ENCODE peak calls at places on chromosomes 13 and 19, in five cellular contexts. F is GM19239; S is endothelial cell; G is stimulated activated CD8-positive, alpha-beta memory T cell treated with anti-CD3 and anti-CD28 coated beads, Interleukin-7, amount 100 ng/mL, for 1 hour; X is activated CD4-positive, CD25-positive, alpha-beta regulatory T cell treated with anti-CD3 and anti-CD28 coated beads, Interleukin-2, amount 50 U/mL, for 16 hours. O is an unnamed sample.

GRCh38 chr19:46697142-46697960 is 19.6 kb downstream of the PRKD2 start:
- DNase-seq in F (no peak), S (peak), G (no peak), X (no peak), O (peak)

GRCh38 chr13:37473035-37473434 is 125.5 kb downstream of the POSTN start:
- DNase-seq in F (no peak), S (no peak), G (no peak), X (no peak), O (no peak)

GRCh38 chr13:100470841-100471505 is 117.6 kb downstream of the GGACT start:
- DNase-seq in F (no peak), S (no peak), G (no peak), X (no peak), O (no peak)

GRCh38 chr13:98945863-98946605 is 31.8 kb downstream of the DOCK9 start:
- DNase-seq in F (no peak), S (no peak), G (no peak), X (no peak), O (no peak)

GRCh38 chr19:57813919-57814504 is 701 bp downstream of the ZNF552 start:
- DNase-seq in F (no peak), S (no peak), G (no peak), X (no peak), O (no peak)

GRCh38 chr19:51796195-51796679 is 1.3 kb downstream of the FPR3 start:
- DNase-seq in F (no peak), S (no peak), G (no peak), X (no peak), O (no peak)

GRCh38 chr19:45177817-45178261 is at the start of gene TRAPPC6A:
- DNase-seq in F (no peak), S (no peak), G (no peak), X (no peak), O (peak)

GRCh38 chr13:33014291-33014690 is 1.9 kb upstream of the KL start:
- DNase-seq in F (no peak), S (no peak), G (no peak), X (no peak), O (no peak)

GRCh38 chr19:2097330-2098327 is 914 bp downstream of the IZUMO4 start:
- DNase-seq in F (peak), S (no peak), G (no peak), X (no peak), O (no peak)

GRCh38 chr19:8239528-8240273 is 30.5 kb downstream of the CERS4 start:
- DNase-seq in F (no peak), S (no peak), G (no peak), X (no peak), O (no peak)

GRCh38 chr13:49792550-49793324 is at the start of gene KPNA3:
- DNase-seq in F (peak), S (peak), G (peak), X (peak), O (peak)

GRCh38 chr13:78608254-78608704 is 4.9 kb upstream of the POU4F1 start:
- DNase-seq in F (no peak), S (no peak), G (no peak), X (no peak), O (no peak)

GRCh38 chr19:55046975-55047622 is 9.0 kb upstream of the GP6 start:
- DNase-seq in F (no peak), S (no peak), G (no peak), X (no peak), O (no peak)

GRCh38 chr13:43805071-43805468 is 18.3 kb upstream of the ENOX1 start:
- DNase-seq in F (no peak), S (no peak), G (no peak), X (no peak), O (no peak)

GRCh38 chr13:44801990-44802389 is 187.3 kb downstream of the NUFIP1 start:
- DNase-seq in F (no peak), S (no peak), G (no peak), X (no peak), O (no peak)

GRCh38 chr19:5035817-5036732 is 67.2 kb downstream of the KDM4B start:
- DNase-seq in F (no peak), S (no peak), G (no peak), X (no peak), O (no peak)

GRCh38 chr19:33227242-33227650 is 1.6 kb upstream of the SLC7A10 start:
- DNase-seq in F (no peak), S (no peak), G (no peak), X (no peak), O (no peak)

GRCh38 chr13:85223883-85224656 is 575.1 kb downstream of the SLITRK6 start:
- DNase-seq in F (no peak), S (no peak), G (no peak), X (no peak), O (no peak)

GRCh38 chr19:18594824-18595373 is 6.3 kb downstream of the REX1BD start:
- DNase-seq in F (no peak), S (no peak), G (no peak), X (no peak), O (no peak)

GRCh38 chr19:45130888-45131615 is 29.7 kb downstream of the NKPD1 start:
- DNase-seq in F (no peak), S (no peak), G (no peak), X (no peak), O (peak)

GRCh38 chr19:17847538-17848366 is at the start of gene JAK3:
- DNase-seq in F (peak), S (peak), G (peak), X (peak), O (peak)

GRCh38 chr19:46350758-46351159 is 3.9 kb downstream of the PPP5C start:
- DNase-seq in F (no peak), S (no peak), G (no peak), X (no peak), O (no peak)

GRCh38 chr19:8505680-8506401 is 3.4 kb upstream of the PRAM1 start:
- DNase-seq in F (peak), S (peak), G (peak), X (peak), O (peak)

GRCh38 chr13:42047561-42048322 is 706 bp upstream of the DGKH start:
- DNase-seq in F (peak), S (peak), G (no peak), X (no peak), O (peak)

GRCh38 chr19:34461375-34462100 is 20.0 kb upstream of the WTIP start:
- DNase-seq in F (no peak), S (no peak), G (no peak), X (no peak), O (no peak)

GRCh38 chr13:113119166-113119821 is 3.3 kb upstream of the F10 start:
- DNase-seq in F (no peak), S (no peak), G (no peak), X (no peak), O (no peak)

GRCh38 chr19:18831524-18832330 is at the start of gene UPF1:
- DNase-seq in F (peak), S (peak), G (peak), X (peak), O (peak)

GRCh38 chr19:31331536-31331935 is 17.7 kb downstream of the TSHZ3 start:
- DNase-seq in F (no peak), S (no peak), G (no peak), X (no peak), O (no peak)

GRCh38 chr13:32175307-32175706 is 139.9 kb downstream of the ZAR1L start:
- DNase-seq in F (no peak), S (no peak), G (no peak), X (no peak), O (no peak)

GRCh38 chr13:35743165-35743564 is 266.7 kb upstream of the MAB21L1 start:
- DNase-seq in F (no peak), S (no peak), G (no peak), X (no peak), O (no peak)

GRCh38 chr13:36883829-36884228 is 36.2 kb downstream of the SMAD9 start:
- DNase-seq in F (no peak), S (no peak), G (no peak), X (no peak), O (no peak)

O was measured in SK-N-DZ.